ENCODE peak calls at places on chromosomes 4 and X, in four cellular contexts. R is A549, O is K562, T is IMR-90. H is an unnamed sample.
A peak's percentile ranks its signal among the peaks of the same experiment; 100 is the strongest.

GRCh38 chr4:49063670-49064069 is 77.6 kb downstream of the CWH43 start:
- DNase-seq in O (no peak), R (no peak), T (peak; percentile 2), H (no peak)

GRCh38 chrX:33336783-33337182 is 125.4 kb upstream of the DMD start:
- DNase-seq in O (no peak), R (no peak), T (peak; percentile 29), H (peak; percentile 21)

GRCh38 chr4:145097821-145098674 is at the start of the genes ABCE1 and ANAPC10:
- DNase-seq in R (peak; percentile 79), T (peak; percentile 99), O (peak; percentile 95), H (peak; percentile 94)

GRCh38 chrX:16828126-16828908 is 41.8 kb downstream of the RBBP7 start:
- DNase-seq in R (no peak), T (peak; percentile 91), O (no peak), H (no peak)

GRCh38 chrX:136192839-136193414 is 45.6 kb downstream of the FHL1 start:
- DNase-seq in O (no peak), T (peak; percentile 68), R (no peak), H (no peak)

GRCh38 chr4:39233783-39234182 is 51.5 kb downstream of the WDR19 start:
- DNase-seq in O (no peak), R (no peak), T (no peak), H (no peak)

GRCh38 chr4:109978704-109979103 is 66.0 kb downstream of the EGF start:
- DNase-seq in T (no peak), R (no peak), O (no peak), H (no peak)

GRCh38 chr4:41181037-41181436 is 33.3 kb downstream of the APBB2 start:
- DNase-seq in O (no peak), T (no peak), R (no peak), H (no peak)

GRCh38 chr4:126604273-126604867 is 1028.4 kb upstream of the INTU start:
- DNase-seq in T (peak; percentile 61), R (peak; percentile 1), O (peak; percentile 37), H (peak; percentile 54)

GRCh38 chrX:107775734-107776511 is at the start of gene TSC22D3:
- DNase-seq in R (peak; percentile 68), O (peak; percentile 62), T (peak; percentile 33), H (peak; percentile 87)

GRCh38 chr4:176840166-176840565 is 47.4 kb upstream of the VEGFC start:
- DNase-seq in R (no peak), O (no peak), T (peak; percentile 48), H (no peak)

GRCh38 chr4:186021461-186022167 is 47.3 kb upstream of the TLR3 start:
- DNase-seq in R (peak; percentile 14), O (peak; percentile 17), T (peak; percentile 20), H (peak; percentile 55)

GRCh38 chr4:5120468-5120867 is 69.2 kb downstream of the STK32B start:
- DNase-seq in O (no peak), T (peak; percentile 34), R (no peak), H (no peak)

GRCh38 chr4:169557061-169557636 is 55.2 kb downstream of the NEK1 start:
- DNase-seq in T (peak; percentile 38), O (no peak), R (no peak), H (no peak)

GRCh38 chrX:108122748-108123147 is 31.2 kb downstream of the ATG4A start:
- DNase-seq in R (no peak), T (peak; percentile 17), O (no peak), H (no peak)

GRCh38 chrX:9745417-9746115 is 20.1 kb downstream of the GPR143 start:
- DNase-seq in R (no peak), T (peak; percentile 3), O (no peak), H (no peak)

GRCh38 chr4:6834867-6835266 is 52.3 kb downstream of the KIAA0232 start:
- DNase-seq in R (no peak), O (no peak), T (peak; percentile 12), H (no peak)

GRCh38 chr4:167918077-167918476 is 174.3 kb upstream of the ANXA10 start:
- DNase-seq in R (no peak), O (no peak), T (no peak), H (no peak)

GRCh38 chr4:153465583-153465921 is 608 bp upstream of the TMEM131L start:
- DNase-seq in T (peak; percentile 61), R (peak; percentile 37), O (peak; percentile 49), H (peak; percentile 45)

GRCh38 chrX:28901637-28902036 is 314.4 kb downstream of the IL1RAPL1 start:
- DNase-seq in T (peak; percentile 82), R (no peak), O (no peak), H (no peak)

GRCh38 chrX:14420876-14421275 is 108.5 kb upstream of the GLRA2 start:
- DNase-seq in T (no peak), R (no peak), O (no peak), H (no peak)

GRCh38 chr4:126708716-126709115 is 924.0 kb upstream of the INTU start:
- DNase-seq in O (no peak), R (no peak), T (no peak), H (no peak)

GRCh38 chr4:47482326-47482725 is 2.7 kb upstream of the ATP10D start:
- DNase-seq in T (peak; percentile 81), R (no peak), O (no peak), H (no peak)

GRCh38 chrX:30504309-30504708 is 73.3 kb downstream of the TASL start:
- DNase-seq in R (no peak), O (peak; percentile 3), T (peak; percentile 41), H (peak; percentile 12)

GRCh38 chr4:145289403-145290076 is 109.2 kb upstream of the OTUD4 start:
- DNase-seq in O (no peak), R (no peak), T (peak; percentile 72), H (no peak)

GRCh38 chr4:94871644-94872305 is 114.0 kb downstream of the BMPR1B start:
- DNase-seq in R (no peak), O (no peak), T (peak; percentile 20), H (no peak)

GRCh38 chr4:126130200-126130599 is 815.4 kb downstream of the FAT4 start:
- DNase-seq in R (no peak), T (peak; percentile 52), O (no peak), H (no peak)

GRCh38 chr4:3295837-3296624 is 3.2 kb downstream of the RGS12 start:
- DNase-seq in T (no peak), R (no peak), O (no peak), H (no peak)

GRCh38 chr4:184893836-184894571 is 68.2 kb upstream of the ACSL1 start:
- DNase-seq in O (no peak), R (no peak), T (no peak), H (no peak)

GRCh38 chr4:21768349-21769310 is 179.9 kb downstream of the KCNIP4 start:
- DNase-seq in T (peak; percentile 52), R (no peak), O (peak; percentile 13), H (peak; percentile 13)

GRCh38 chr4:5220028-5220427 is 168.7 kb downstream of the STK32B start:
- DNase-seq in T (peak; percentile 29), O (no peak), R (no peak), H (no peak)

GRCh38 chr4:1978226-1978625 is 30.5 kb downstream of the NELFA start:
- DNase-seq in O (no peak), R (no peak), T (no peak), H (no peak)
- TF ChIP-seq BHLHE40 in O (no peak), R (no peak), T (no peak), H (no peak)

DNA sequence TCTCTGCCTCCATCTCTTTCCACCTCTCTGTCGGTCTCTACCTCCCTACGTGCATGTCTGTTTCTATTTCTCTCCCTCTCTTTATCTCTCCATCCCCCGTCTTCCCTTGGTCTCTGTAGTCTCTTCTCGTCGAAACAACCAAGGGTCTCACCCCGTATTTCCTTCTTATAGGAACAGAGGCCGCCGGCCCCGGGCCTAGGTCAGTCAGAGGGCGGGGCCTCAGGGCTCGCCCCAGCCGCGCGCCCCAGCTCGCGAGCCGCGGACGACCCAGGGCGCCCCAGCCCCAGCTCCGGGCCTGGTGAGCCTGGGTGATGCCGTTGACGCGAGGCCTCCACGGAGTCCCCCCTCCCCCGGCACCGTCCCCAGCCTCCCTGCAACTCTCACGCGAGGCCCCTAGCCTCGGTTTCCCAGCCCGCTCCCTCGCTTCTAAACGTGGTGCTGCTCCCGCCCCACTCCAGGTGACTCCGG is 6.6 kb downstream of the TIMM17B start:
- DNase-seq in O (peak; percentile 32), T (no peak), R (no peak), H (no peak)
- TF ChIP-seq BHLHE40 in O (no peak), T (no peak), R (no peak), H (no peak)

GRCh38 chr4:150852237-150852636 is 162.8 kb downstream of the LRBA start:
- DNase-seq in T (no peak), R (no peak), O (no peak), H (no peak)
- TF ChIP-seq BHLHE40 in T (no peak), R (no peak), O (no peak), H (no peak)

GRCh38 chrX:118251251-118251650 is 94.7 kb upstream of the WDR44 start:
- DNase-seq in T (peak; percentile 67), O (no peak), R (no peak), H (no peak)

GRCh38 chrX:118252967-118253366 is 92.9 kb upstream of the WDR44 start:
- DNase-seq in T (no peak), O (no peak), R (no peak), H (no peak)

GRCh38 chrX:118257781-118258180 is 88.1 kb upstream of the WDR44 start:
- DNase-seq in T (no peak), O (no peak), R (no peak), H (no peak)

GRCh38 chrX:118255921-118256320 is 90.0 kb upstream of the WDR44 start:
- DNase-seq in T (no peak), O (no peak), R (no peak), H (no peak)

DNA sequence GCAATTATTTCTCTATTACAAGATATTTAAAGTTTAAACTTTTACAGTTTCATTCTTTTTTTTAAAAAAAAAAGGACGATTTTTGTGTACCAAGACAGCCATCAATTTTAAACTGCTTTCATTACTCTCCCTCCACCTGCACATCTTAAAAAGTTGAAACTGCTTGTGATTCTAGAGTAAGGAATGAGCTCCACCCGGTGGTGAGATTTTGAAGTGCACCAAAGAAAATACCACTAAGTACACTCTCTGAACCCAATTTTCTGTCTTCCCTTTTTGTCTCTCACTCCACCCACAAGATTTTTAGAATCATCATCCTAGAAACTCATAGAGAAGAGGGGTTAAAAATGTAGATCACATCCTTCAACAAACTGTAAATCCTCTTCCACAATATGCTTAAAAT is 91.3 kb upstream of the WDR44 start:
- DNase-seq in O (peak; percentile 33), R (peak; percentile 25), T (peak; percentile 57), H (peak; percentile 58)
- TF ChIP-seq BHLHE40 in O (no peak), R (no peak), T (no peak), H (no peak)

GRCh38 chrX:74521961-74522833 is 92.2 kb downstream of the RLIM start:
- DNase-seq in T (peak; percentile 64), R (no peak), O (no peak), H (no peak)

GRCh38 chrX:74525116-74525515 is 89.3 kb downstream of the RLIM start:
- DNase-seq in T (peak; percentile 45), R (no peak), O (no peak), H (no peak)

GRCh38 chrX:74523224-74523623 is 91.2 kb downstream of the RLIM start:
- DNase-seq in R (no peak), T (no peak), O (no peak), H (no peak)

GRCh38 chrX:74526786-74527185 is 87.6 kb downstream of the RLIM start:
- DNase-seq in R (no peak), O (no peak), T (no peak), H (no peak)

GRCh38 chrX:74523870-74524735 is 90.3 kb downstream of the RLIM start:
- DNase-seq in T (peak; percentile 6), R (no peak), O (no peak), H (no peak)
- TF ChIP-seq BHLHE40 in T (no peak), R (no peak), O (no peak), H (no peak)